ENCODE peak calls at places on chromosomes 1 and 21, in eight cellular contexts. One of them, this sample, is unnamed.
A peak's percentile ranks its signal among the peaks of the same experiment; 100 is the strongest.

GRCh38 chr1:204043680-204044079 is 29.2 kb upstream of the SOX13 start:
- DNase-seq in iris pigment epithelial cell: no peak
- DNase-seq in amniotic stem cell: no peak
- DNase-seq in GM18507: no peak
- DNase-seq in NCI-H1092 treated with DMSO at 0.1 percent for 48 hours: no peak
- DNase-seq in T47D: no peak
- DNase-seq in mammary epithelial cell: no peak
- DNase-seq in ovary: no peak
- DNase-seq in this sample: no peak

GRCh38 chr1:223207293-223208066 is 64.4 kb upstream of the TLR5 start:
- DNase-seq in iris pigment epithelial cell: no peak
- DNase-seq in amniotic stem cell: no peak
- DNase-seq in GM18507: no peak
- DNase-seq in NCI-H1092 treated with DMSO at 0.1 percent for 48 hours: no peak
- DNase-seq in T47D: no peak
- DNase-seq in mammary epithelial cell: no peak
- DNase-seq in ovary: no peak
- DNase-seq in this sample: no peak

GRCh38 chr1:100851726-100852125 is 42.9 kb downstream of the EXTL2 start:
- DNase-seq in iris pigment epithelial cell: no peak
- DNase-seq in amniotic stem cell: no peak
- DNase-seq in GM18507: no peak
- DNase-seq in NCI-H1092 treated with DMSO at 0.1 percent for 48 hours: no peak
- DNase-seq in T47D: no peak
- DNase-seq in mammary epithelial cell: no peak
- DNase-seq in ovary: no peak
- DNase-seq in this sample: no peak

GRCh38 chr1:64975740-64976139 is 9.4 kb upstream of the JAK1 start:
- DNase-seq in iris pigment epithelial cell: no peak
- DNase-seq in amniotic stem cell: no peak
- DNase-seq in GM18507: no peak
- DNase-seq in NCI-H1092 treated with DMSO at 0.1 percent for 48 hours: no peak
- DNase-seq in T47D: no peak
- DNase-seq in mammary epithelial cell: no peak
- DNase-seq in ovary: no peak
- DNase-seq in this sample: no peak

GRCh38 chr1:233919786-233920185 is 15.3 kb downstream of the SLC35F3 start:
- DNase-seq in iris pigment epithelial cell: no peak
- DNase-seq in amniotic stem cell: no peak
- DNase-seq in GM18507: no peak
- DNase-seq in NCI-H1092 treated with DMSO at 0.1 percent for 48 hours: no peak
- DNase-seq in T47D: no peak
- DNase-seq in mammary epithelial cell: no peak
- DNase-seq in ovary: no peak
- DNase-seq in this sample: no peak

GRCh38 chr1:24108334-24109165 is 3.4 kb downstream of the MYOM3 start:
- DNase-seq in iris pigment epithelial cell: peak; percentile 84
- DNase-seq in amniotic stem cell: no peak
- DNase-seq in GM18507: no peak
- DNase-seq in NCI-H1092 treated with DMSO at 0.1 percent for 48 hours: no peak
- DNase-seq in T47D: no peak
- DNase-seq in mammary epithelial cell: peak; percentile 96
- DNase-seq in ovary: no peak
- DNase-seq in this sample: peak; percentile 59

GRCh38 chr1:156152628-156153027 is 757 bp upstream of the SEMA4A start:
- DNase-seq in iris pigment epithelial cell: no peak
- DNase-seq in amniotic stem cell: no peak
- DNase-seq in GM18507: no peak
- DNase-seq in NCI-H1092 treated with DMSO at 0.1 percent for 48 hours: no peak
- DNase-seq in T47D: no peak
- DNase-seq in mammary epithelial cell: no peak
- DNase-seq in ovary: no peak
- DNase-seq in this sample: no peak

GRCh38 chr1:161071886-161072371 is 2.2 kb upstream of the ARHGAP30 start:
- DNase-seq in iris pigment epithelial cell: peak; percentile 39
- DNase-seq in amniotic stem cell: no peak
- DNase-seq in GM18507: no peak
- DNase-seq in NCI-H1092 treated with DMSO at 0.1 percent for 48 hours: peak; percentile 16
- DNase-seq in T47D: peak; percentile 84
- DNase-seq in mammary epithelial cell: no peak
- DNase-seq in ovary: no peak
- DNase-seq in this sample: peak; percentile 93

GRCh38 chr1:3520419-3521378 is 66.2 kb downstream of the ARHGEF16 start:
- DNase-seq in iris pigment epithelial cell: no peak
- DNase-seq in amniotic stem cell: no peak
- DNase-seq in GM18507: no peak
- DNase-seq in NCI-H1092 treated with DMSO at 0.1 percent for 48 hours: no peak
- DNase-seq in T47D: no peak
- DNase-seq in mammary epithelial cell: no peak
- DNase-seq in ovary: no peak
- DNase-seq in this sample: no peak

GRCh38 chr21:45241357-45241756 is 46.3 kb downstream of the POFUT2 start:
- DNase-seq in iris pigment epithelial cell: no peak
- DNase-seq in amniotic stem cell: no peak
- DNase-seq in GM18507: no peak
- DNase-seq in NCI-H1092 treated with DMSO at 0.1 percent for 48 hours: no peak
- DNase-seq in T47D: no peak
- DNase-seq in mammary epithelial cell: no peak
- DNase-seq in ovary: no peak
- DNase-seq in this sample: no peak